ENCODE peak calls at places on chromosomes 4 and X, in eight cellular contexts. K is pancreas; N is GM20000; O is left lung; G is astrocyte of the cerebellum; H is colonic mucosa; V is CD8-positive, alpha-beta T cell; T is HFFc6. C is an unnamed sample.

GRCh38 chr4:140893939-140894338 is 137.8 kb upstream of the TBC1D9 start:
- DNase-seq in G (peak; percentile 24), H (no peak), V (no peak), O (no peak), N (no peak), T (no peak), K (no peak), C (peak; percentile 57)

GRCh38 chr4:86223472-86223871 is 136.4 kb downstream of the MAPK10 start:
- DNase-seq in T (peak; percentile 30), V (no peak), N (peak; percentile 6), K (no peak), H (no peak), G (no peak), O (no peak), C (no peak)

GRCh38 chr4:47519239-47519883 is 34.3 kb downstream of the ATP10D start:
- DNase-seq in N (peak; percentile 40), O (no peak), K (no peak), H (no peak), V (no peak), T (no peak), G (peak; percentile 71), C (no peak)

GRCh38 chrX:40380649-40381488 is 199.9 kb upstream of the ATP6AP2 start:
- DNase-seq in V (no peak), N (no peak), G (no peak), K (no peak), T (no peak), O (no peak), H (no peak), C (no peak)

GRCh38 chr4:151810476-151810875 is 49.7 kb upstream of the GATB start:
- DNase-seq in N (no peak), V (no peak), K (no peak), G (no peak), T (no peak), O (no peak), H (no peak), C (no peak)

GRCh38 chr4:109462802-109463201 is 29.2 kb downstream of the SEC24B start:
- DNase-seq in N (no peak), V (no peak), G (no peak), H (no peak), O (no peak), K (no peak), T (no peak), C (no peak)

GRCh38 chr4:188138227-188138626 is 1.0 kb upstream of the TRIML1 start:
- DNase-seq in H (no peak), K (no peak), N (no peak), T (no peak), O (no peak), V (no peak), G (no peak), C (no peak)

GRCh38 chrX:107787827-107788226 is 10.3 kb downstream of the NCBP2L start:
- DNase-seq in V (no peak), T (no peak), H (no peak), N (no peak), G (no peak), O (no peak), K (no peak), C (no peak)

GRCh38 chrX:22300130-22300529 is 27.4 kb downstream of the CBLL2 start:
- DNase-seq in V (no peak), H (no peak), O (no peak), G (peak; percentile 33), T (peak; percentile 65), K (no peak), N (no peak), C (peak; percentile 46)

GRCh38 chrX:134377537-134377936 is 82.4 kb upstream of the HPRT1 start:
- DNase-seq in K (no peak), H (no peak), T (peak; percentile 49), N (no peak), G (peak; percentile 18), O (no peak), V (no peak), C (peak; percentile 8)
- TF ChIP-seq CTCF in K (no peak), H (no peak), T (peak; percentile 66), N (no peak), G (peak; percentile 38), O (no peak), V (no peak), C (peak; percentile 37)

GRCh38 chrX:74291964-74292891 is 11.8 kb upstream of the ZCCHC13 start:
- DNase-seq in T (peak; percentile 75), N (peak; percentile 77), O (peak; percentile 90), G (peak; percentile 66), H (peak; percentile 89), V (peak; percentile 61), K (peak; percentile 81), C (peak; percentile 76)
- TF ChIP-seq CTCF in T (peak; percentile 36), N (peak; percentile 24), O (no peak), G (peak; percentile 31), H (no peak), V (no peak), K (no peak), C (peak; percentile 23)

DNA sequence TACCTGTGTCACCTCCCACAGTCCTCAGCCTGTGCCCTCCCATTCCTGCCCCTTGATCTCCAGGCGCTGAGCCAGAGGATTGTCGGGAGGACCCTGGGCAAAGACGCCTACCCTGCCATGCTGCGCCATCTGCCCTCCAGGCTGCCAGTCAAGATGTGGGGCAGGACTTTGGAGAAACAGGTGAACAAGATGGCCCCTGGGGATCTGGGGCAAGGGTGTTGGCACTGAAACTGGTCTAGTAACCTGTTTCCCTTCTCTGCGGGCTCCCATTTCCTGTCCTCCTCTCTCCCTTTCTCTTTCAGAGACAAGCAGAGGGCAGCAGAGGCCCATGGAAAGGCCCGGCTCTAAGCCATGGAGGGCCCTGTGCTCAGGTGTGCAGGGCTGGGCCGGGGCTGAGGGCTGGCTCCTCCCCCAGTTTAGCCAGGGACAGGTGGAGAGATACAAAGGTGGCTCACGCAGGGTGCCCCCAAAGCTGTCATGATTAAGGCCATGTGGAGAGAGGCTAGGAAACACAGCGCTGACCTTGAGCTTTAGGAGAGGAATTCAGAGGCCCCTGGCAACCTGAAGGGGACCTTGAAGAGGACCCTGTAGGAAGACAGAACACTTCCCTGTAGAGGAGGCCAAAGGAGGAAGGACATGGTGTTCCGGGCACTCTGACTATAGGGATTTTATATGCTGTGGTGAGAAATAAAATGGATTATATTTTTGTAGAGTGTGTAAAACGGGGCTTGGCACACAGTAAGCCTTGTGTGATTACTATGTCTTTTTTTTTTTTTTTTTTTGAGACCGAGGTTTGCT is at the start of gene GLOD5:
- DNase-seq in T (no peak), N (no peak), G (no peak), H (peak; percentile 75), K (peak; percentile 65), V (no peak), O (peak; percentile 46), C (no peak)
- TF ChIP-seq CTCF in T (peak; percentile 23), N (no peak), G (no peak), H (peak; percentile 23), K (no peak), V (no peak), O (no peak), C (no peak)

DNA sequence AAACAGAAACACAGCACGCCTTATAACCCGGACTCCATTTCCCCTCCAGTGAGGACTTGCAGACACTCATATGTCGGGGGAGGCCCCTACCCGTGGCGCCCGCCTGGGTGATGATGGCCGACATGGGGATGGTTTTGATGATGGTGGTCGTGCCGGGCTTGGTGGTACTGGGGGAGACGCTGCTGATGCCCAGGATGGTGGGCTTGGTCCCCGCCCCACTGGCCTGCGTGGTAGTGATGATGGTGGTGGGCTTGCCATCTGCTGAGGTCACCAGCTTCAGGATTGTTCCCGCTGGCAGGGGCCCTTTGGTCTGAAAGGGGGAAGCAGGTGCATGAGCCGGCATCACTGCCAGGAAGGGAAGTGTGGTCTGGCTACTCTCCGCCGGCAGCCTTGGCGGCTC is 12.8 kb upstream of the RENBP start:
- DNase-seq in G (no peak), H (no peak), T (no peak), V (no peak), N (no peak), O (no peak), K (peak; percentile 51), C (no peak)
- TF ChIP-seq CTCF in G (no peak), H (no peak), T (no peak), V (no peak), N (no peak), O (no peak), K (no peak), C (no peak)

GRCh38 chr4:144411119-144411518 is 234.8 kb upstream of the HHIP start:
- DNase-seq in V (no peak), G (no peak), N (no peak), O (no peak), H (no peak), T (no peak), K (no peak), C (no peak)
- TF ChIP-seq CTCF in V (no peak), G (no peak), N (no peak), O (no peak), H (no peak), T (no peak), K (no peak), C (no peak)

DNA sequence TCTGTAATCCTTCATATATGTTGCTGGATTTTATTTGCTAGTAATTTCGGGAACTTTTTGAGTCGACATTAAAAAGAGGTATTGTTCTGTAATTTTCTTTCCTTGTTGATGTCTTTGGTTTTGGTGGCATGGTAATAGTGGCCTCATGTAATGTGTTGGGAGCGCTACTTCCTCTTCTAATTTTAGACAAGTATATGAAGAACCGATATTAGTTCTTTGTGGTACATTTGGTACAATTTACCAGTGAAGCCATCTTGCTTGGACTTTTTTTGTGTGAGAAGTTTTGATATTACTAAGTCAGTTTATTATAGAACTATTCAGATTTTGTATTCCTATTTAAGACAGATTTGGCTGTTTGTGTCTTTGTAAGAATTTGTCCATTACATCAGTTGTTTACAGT is 669.2 kb upstream of the AADAT start:
- DNase-seq in K (no peak), H (no peak), G (no peak), N (no peak), T (no peak), V (no peak), O (no peak), C (no peak)
- TF ChIP-seq CTCF in K (no peak), H (no peak), G (no peak), N (no peak), T (no peak), V (no peak), O (no peak), C (no peak)

GRCh38 chrX:11105080-11105479 is 6.1 kb upstream of the HCCS start:
- DNase-seq in O (no peak), H (no peak), N (no peak), T (peak; percentile 26), G (no peak), V (no peak), K (no peak), C (no peak)
- TF ChIP-seq CTCF in O (no peak), H (no peak), N (no peak), T (peak; percentile 30), G (no peak), V (no peak), K (no peak), C (no peak)

GRCh38 chrX:1537031-1537715 is at the start of gene P2RY8:
- DNase-seq in V (peak; percentile 65), G (no peak), H (peak; percentile 56), K (no peak), O (peak; percentile 76), T (no peak), N (peak; percentile 67), C (no peak)
- TF ChIP-seq CTCF in V (no peak), G (no peak), H (no peak), K (no peak), O (no peak), T (no peak), N (peak; percentile 38), C (no peak)

C was measured in AG09319.